ENCODE peak calls at places on chromosomes 4 and X, in four cellular contexts. K is astrocyte of the cerebellum, O is BJ, P is foreskin fibroblast. T is an unnamed sample.

GRCh38 chr4:150305995-150306394 is 227.8 kb downstream of the DCLK2 start:
- DNase-seq in K (peak; percentile 65), O (no peak), P (peak; percentile 50), T (no peak)

GRCh38 chr4:173519130-173520101 is 10.6 kb downstream of the HAND2 start:
- DNase-seq in K (no peak), O (no peak), P (no peak), T (no peak)

GRCh38 chrX:13261348-13261747 is 58.5 kb downstream of the ATXN3L start:
- DNase-seq in K (no peak), O (no peak), P (no peak), T (no peak)

GRCh38 chr4:6071191-6071958 is 53.1 kb upstream of the C4orf50 start:
- DNase-seq in K (no peak), O (no peak), P (no peak), T (no peak)

GRCh38 chr4:91758487-91758886 is 545.3 kb upstream of the GRID2 start:
- DNase-seq in K (peak; percentile 64), O (no peak), P (no peak), T (no peak)

GRCh38 chr4:42391981-42392380 is 5.3 kb upstream of the SHISA3 start:
- DNase-seq in K (no peak), O (no peak), P (no peak), T (no peak)

GRCh38 chrX:2320580-2321327 is 180.0 kb downstream of the DHRSX start:
- DNase-seq in K (no peak), O (peak; percentile 57), P (peak; percentile 83), T (no peak)

GRCh38 chrX:117973175-117974075 is 143.2 kb downstream of the KLHL13 start:
- DNase-seq in K (no peak), O (no peak), P (no peak), T (no peak)

GRCh38 chr4:129240816-129241215 is 144.9 kb downstream of the C4orf33 start:
- DNase-seq in K (no peak), O (no peak), P (no peak), T (no peak)

GRCh38 chr4:187071896-187072295 is 348.2 kb upstream of the FAT1 start:
- DNase-seq in K (no peak), O (no peak), P (no peak), T (no peak)

GRCh38 chr4:9384126-9384525 is 21.2 kb downstream of the USP17L30 start:
- DNase-seq in K (no peak), O (no peak), P (no peak), T (no peak)

GRCh38 chrX:48972214-48973164 is 845 bp upstream of the KCND1 start:
- DNase-seq in K (no peak), O (no peak), P (peak; percentile 28), T (no peak)
- TF ChIP-seq CTCF in K (peak; percentile 62), O (peak; percentile 65), P (peak; percentile 56), T (peak; percentile 59)

GRCh38 chr4:183366436-183366835 is 44.2 kb upstream of the CLDN24 start:
- DNase-seq in K (no peak), O (no peak), P (no peak), T (no peak)
- H3K4me3 ChIP-seq in K (no peak overlapping the region), O (no peak overlapping the region), P (no peak overlapping the region), T (no peak overlapping the region)

GRCh38 chr4:61185288-61185687 is 14.8 kb upstream of the ADGRL3 start:
- DNase-seq in K (no peak), O (no peak), P (no peak), T (no peak)
- TF ChIP-seq CTCF in K (no peak), O (no peak), P (no peak), T (no peak)

GRCh38 chr4:143338313-143338712 is 1.6 kb downstream of the GAB1 start:
- DNase-seq in K (no peak), O (no peak), P (no peak), T (no peak)
- H3K4me3 ChIP-seq in K (peak overlapping the region; percentile 73), O (peak overlapping the region; percentile 94), P (peak overlapping the region; percentile 87), T (no peak overlapping the region)

GRCh38 chrX:104342065-104342464 is 87.3 kb upstream of the ESX1 start:
- DNase-seq in K (no peak), O (no peak), P (no peak), T (no peak)

GRCh38 chrX:104347860-104348259 is 93.1 kb upstream of the ESX1 start:
- DNase-seq in K (no peak), O (no peak), P (no peak), T (no peak)

GRCh38 chrX:104343408-104344129 is 88.8 kb upstream of the ESX1 start:
- DNase-seq in K (peak; percentile 72), O (peak; percentile 47), P (peak; percentile 49), T (no peak)
- TF ChIP-seq CTCF in K (peak; percentile 61), O (peak; percentile 59), P (peak; percentile 32), T (peak; percentile 41)

GRCh38 chr4:157978680-157979361 is 194.0 kb downstream of the GASK1B start:
- DNase-seq in K (peak; percentile 60), O (no peak), P (peak; percentile 47), T (no peak)
- H3K4me3 ChIP-seq in K (no peak overlapping the region), O (no peak overlapping the region), P (peak overlapping the region; percentile 40), T (no peak overlapping the region)

DNA sequence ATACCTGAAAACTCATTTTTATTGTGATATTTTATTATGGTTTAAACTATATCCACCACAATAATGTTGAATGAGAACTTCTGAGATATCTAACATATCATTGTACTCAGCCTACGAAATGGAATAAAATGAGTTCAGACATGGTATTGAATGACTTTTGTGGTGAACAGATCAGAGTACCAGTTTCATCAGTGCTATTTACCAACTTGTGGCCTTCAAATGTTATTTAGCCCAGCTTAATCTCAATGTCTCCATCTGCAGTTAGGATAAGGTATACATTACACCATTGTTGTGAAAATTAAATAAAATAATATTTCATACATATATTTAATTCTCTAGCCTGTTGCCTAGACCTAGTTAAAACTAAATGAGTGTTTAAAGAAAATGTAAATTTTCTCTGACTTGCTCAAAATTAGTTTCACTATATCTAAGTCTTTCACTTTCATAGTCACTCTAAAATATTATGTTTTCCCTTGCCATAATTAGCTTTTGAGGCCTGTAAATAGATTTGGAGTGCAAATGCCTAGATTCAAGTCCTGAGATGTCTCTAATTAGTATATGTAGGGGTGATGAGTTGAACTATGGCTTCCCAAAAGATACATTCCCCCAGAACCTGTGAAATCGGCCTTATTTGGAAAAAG is 594.2 kb downstream of the STPG2 start:
- DNase-seq in K (no peak), O (no peak), P (no peak), T (no peak)
- TF ChIP-seq CTCF in K (peak; percentile 6), O (no peak), P (no peak), T (no peak)

GRCh38 chr4:15544196-15544730 is 74.6 kb downstream of the CC2D2A start:
- DNase-seq in K (no peak), O (no peak), P (no peak), T (no peak)

GRCh38 chr4:15545371-15545770 is 75.7 kb downstream of the CC2D2A start:
- DNase-seq in K (no peak), O (no peak), P (no peak), T (no peak)

GRCh38 chr4:15543537-15544195 is 74.0 kb downstream of the CC2D2A start:
- DNase-seq in K (no peak), O (no peak), P (no peak), T (no peak)

GRCh38 chr4:15550491-15550890 is 80.8 kb downstream of the CC2D2A start:
- DNase-seq in K (no peak), O (no peak), P (no peak), T (no peak)

DNA sequence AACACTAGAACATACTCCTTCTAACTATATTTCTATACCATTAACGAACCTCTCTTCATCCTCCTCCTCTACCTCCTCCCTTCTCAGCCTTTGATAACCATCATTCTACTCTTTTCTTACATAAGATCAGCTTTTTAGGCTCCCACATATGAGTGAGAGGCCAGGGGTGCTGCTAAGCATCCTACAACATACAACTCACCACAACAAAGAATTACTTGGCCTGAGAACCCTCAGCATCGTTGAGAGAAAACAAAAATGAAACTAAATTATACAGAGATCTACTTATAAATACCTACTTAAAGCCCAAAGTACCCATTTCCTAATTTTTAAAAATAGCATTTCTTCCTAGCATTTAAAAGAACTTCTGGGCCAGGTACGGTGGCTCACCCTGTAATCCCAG is 77.7 kb downstream of the CC2D2A start:
- DNase-seq in K (no peak), O (no peak), P (no peak), T (no peak)
- H3K4me3 ChIP-seq in K (no peak overlapping the region), O (no peak overlapping the region), P (no peak overlapping the region), T (no peak overlapping the region)

T was measured in AG04449.